ENCODE peak calls at places on chromosomes 1 and 21, in five cellular contexts. A, G, Q, M and I are unnamed samples.

GRCh38 chr1:236795757-236796719 is 946 bp downstream of the MTR start:
- DNase-seq in Q (no peak), A (no peak), G (no peak), M (peak), I (no peak)

GRCh38 chr1:147757015-147757990 is 3.1 kb downstream of the GJA5 start:
- DNase-seq in Q (no peak), A (no peak), M (no peak), G (no peak), I (no peak)

GRCh38 chr1:107599220-107599619 is 365.8 kb downstream of the VAV3 start:
- DNase-seq in G (no peak), A (no peak), M (no peak), Q (no peak), I (no peak)

GRCh38 chr1:32307313-32307712 is 15.4 kb downstream of the HDAC1 start:
- DNase-seq in M (peak), A (no peak), Q (no peak), G (no peak), I (no peak)

GRCh38 chr21:26952274-26953066 is 14.4 kb downstream of the ADAMTS5 start:
- DNase-seq in Q (no peak), G (no peak), M (no peak), A (no peak), I (no peak)

GRCh38 chr1:15959424-15959823 is 16.5 kb downstream of the ZBTB17 start:
- DNase-seq in Q (no peak), G (no peak), M (no peak), A (no peak), I (no peak)

GRCh38 chr1:51433269-51433971 is 85.6 kb downstream of the EPS15 start:
- DNase-seq in Q (no peak), G (no peak), M (no peak), A (peak), I (no peak)

GRCh38 chr21:45004059-45004422 is 64.2 kb downstream of the SLX9 start:
- DNase-seq in A (no peak), Q (no peak), M (no peak), G (no peak), I (no peak)

GRCh38 chr1:245079021-245079609 is 75.7 kb upstream of the KIF26B start:
- DNase-seq in Q (no peak), G (peak), M (peak), A (no peak), I (no peak)

GRCh38 chr1:167043752-167044488 is 46.3 kb downstream of the GPA33 start:
- DNase-seq in M (no peak), Q (peak), A (peak), G (peak), I (no peak)

GRCh38 chr1:226787071-226787470 is 48.0 kb upstream of the ITPKB start:
- DNase-seq in M (no peak), G (no peak), Q (no peak), A (no peak), I (no peak)

GRCh38 chr1:204493145-204493881 is 1.3 kb downstream of the PIK3C2B start:
- DNase-seq in Q (no peak), M (no peak), G (peak), A (no peak), I (no peak)

GRCh38 chr21:46406001-46406400 is 52.7 kb upstream of the DIP2A start:
- DNase-seq in M (no peak), A (no peak), Q (no peak), G (no peak), I (no peak)

GRCh38 chr1:223429313-223429731 is 36.1 kb downstream of the CCDC185 start:
- DNase-seq in M (no peak), Q (no peak), A (no peak), G (no peak), I (no peak)

GRCh38 chr1:236395780-236396664 is 1.9 kb downstream of the EDARADD start:
- DNase-seq in Q (no peak), M (no peak), A (no peak), G (no peak), I (no peak)

GRCh38 chr1:221166559-221167318 is 287.5 kb downstream of the HLX start:
- DNase-seq in M (no peak), A (no peak), G (no peak), Q (no peak), I (no peak)

GRCh38 chr1:168422203-168422848 is 121.5 kb downstream of the XCL2 start:
- DNase-seq in M (no peak), A (no peak), Q (no peak), G (no peak), I (no peak)

GRCh38 chr1:36947384-36947783 is 86.9 kb downstream of the GRIK3 start:
- DNase-seq in A (no peak), Q (no peak), M (no peak), G (no peak), I (no peak)

GRCh38 chr1:41622859-41623732 is 138.6 kb upstream of the EDN2 start:
- DNase-seq in M (no peak), A (no peak), G (no peak), Q (no peak), I (no peak)

GRCh38 chr1:109104364-109105151 is 9.4 kb upstream of the ELAPOR1 start:
- DNase-seq in Q (no peak), G (no peak), M (no peak), A (no peak), I (no peak)

GRCh38 chr21:41583274-41583790 is 75.4 kb upstream of the TMPRSS2 start:
- DNase-seq in A (no peak), M (no peak), G (no peak), Q (no peak), I (no peak)

GRCh38 chr1:78291443-78291842 is 199.3 kb upstream of the PTGFR start:
- DNase-seq in G (no peak), Q (no peak), A (no peak), M (no peak), I (no peak)

GRCh38 chr1:61182049-61182448 is 99.7 kb downstream of the NFIA start:
- DNase-seq in G (no peak), M (peak), Q (no peak), A (no peak), I (no peak)

GRCh38 chr1:43776043-43776761 is 68.9 kb downstream of the ST3GAL3 start:
- DNase-seq in A (no peak), M (peak), G (no peak), Q (no peak), I (no peak)

GRCh38 chr1:109476825-109477224 is 6.9 kb upstream of the ATXN7L2 start:
- DNase-seq in G (no peak), M (no peak), Q (no peak), A (no peak), I (no peak)

GRCh38 chr1:226779536-226779935 is 40.5 kb upstream of the ITPKB start:
- DNase-seq in G (no peak), Q (no peak), A (no peak), M (no peak), I (no peak)

GRCh38 chr1:201795066-201795465 is 33.9 kb upstream of the IPO9 start:
- DNase-seq in A (no peak), G (no peak), Q (no peak), M (peak), I (no peak)

GRCh38 chr1:59063501-59063900 is 233.4 kb upstream of the FGGY start:
- DNase-seq in G (no peak), M (no peak), A (peak), Q (no peak), I (no peak)

GRCh38 chr1:59064592-59064991 is 232.3 kb upstream of the FGGY start:
- DNase-seq in Q (no peak), M (no peak), G (no peak), A (no peak), I (no peak)

GRCh38 chr1:59062743-59063142 is 234.2 kb upstream of the FGGY start:
- DNase-seq in M (peak), Q (no peak), G (no peak), A (no peak), I (no peak)

GRCh38 chr1:59058681-59059441 is 238.0 kb upstream of the FGGY start:
- DNase-seq in G (no peak), Q (no peak), A (no peak), M (no peak), I (no peak)

DNA sequence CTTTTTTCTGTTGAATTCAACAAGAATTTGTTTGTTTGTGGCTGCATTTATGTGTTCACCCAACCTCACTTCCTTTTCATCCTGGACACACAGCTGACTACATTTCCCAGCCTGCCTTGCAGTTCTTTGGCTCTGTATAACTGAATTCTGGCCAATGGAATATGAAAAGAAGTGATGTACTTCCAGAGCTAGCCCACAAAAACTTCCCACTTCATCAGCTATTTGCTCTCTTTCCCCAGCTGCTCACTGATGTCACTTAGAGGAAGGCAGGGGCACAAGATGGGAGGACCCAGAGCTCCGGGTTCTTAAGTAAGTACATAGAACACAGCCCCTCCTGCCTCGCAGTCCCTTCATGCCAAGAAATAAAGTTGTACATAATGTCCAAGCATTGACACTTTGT is 235.0 kb upstream of the FGGY start:
- DNase-seq in A (no peak), M (peak), Q (no peak), G (no peak), I (peak)
- H3K4me3 ChIP-seq in A (no peak), M (peak), Q (no peak), G (no peak), I (peak)

GRCh38 chr1:87333692-87334347 is 5.1 kb downstream of the LMO4 start:
- DNase-seq in M (no peak), G (no peak), A (peak), Q (no peak), I (no peak)
- H3K4me3 ChIP-seq in M (peak), G (no peak), A (peak), Q (no peak), I (peak)

GRCh38 chr1:157849229-157849875 is 7.7 kb upstream of the CD5L start:
- DNase-seq in G (no peak), Q (no peak), A (no peak), M (no peak), I (no peak)
- H3K4me3 ChIP-seq in G (no peak), Q (no peak), A (no peak), M (no peak), I (no peak)

GRCh38 chr1:207029991-207030521 is 2.5 kb downstream of the C1orf116 start:
- DNase-seq in M (no peak), G (no peak), Q (no peak), A (no peak), I (no peak)
- H3K4me3 ChIP-seq in M (no peak), G (no peak), Q (no peak), A (no peak), I (no peak)